ENCODE peak calls at places on chromosomes 3 and 15, in four cellular contexts. One of them, this sample, is unnamed.

GRCh38 chr3:109835958-109836357 is 498.6 kb upstream of the DPPA4 start:
- DNase-seq in NCI-H748 treated with DMSO at 0.1 percent for 48 hours: no peak
- DNase-seq in coronary artery: no peak
- DNase-seq in lower lobe of right lung: no peak
- DNase-seq in this sample: no peak

GRCh38 chr3:105752791-105753415 is 115.9 kb downstream of the CBLB start:
- DNase-seq in NCI-H748 treated with DMSO at 0.1 percent for 48 hours: no peak
- DNase-seq in coronary artery: no peak
- DNase-seq in lower lobe of right lung: no peak
- DNase-seq in this sample: peak

GRCh38 chr15:96344706-96345559 is 14.4 kb downstream of the NR2F2 start:
- DNase-seq in NCI-H748 treated with DMSO at 0.1 percent for 48 hours: no peak
- DNase-seq in lower lobe of right lung: no peak
- DNase-seq in coronary artery: peak
- DNase-seq in this sample: no peak

GRCh38 chr15:79948095-79948695 is 22.8 kb downstream of the BCL2A1 start:
- DNase-seq in NCI-H748 treated with DMSO at 0.1 percent for 48 hours: no peak
- DNase-seq in coronary artery: no peak
- DNase-seq in lower lobe of right lung: no peak
- DNase-seq in this sample: no peak

GRCh38 chr3:169558371-169558770 is 105.1 kb downstream of the MECOM start:
- DNase-seq in NCI-H748 treated with DMSO at 0.1 percent for 48 hours: no peak
- DNase-seq in lower lobe of right lung: no peak
- DNase-seq in coronary artery: no peak
- DNase-seq in this sample: no peak

GRCh38 chr3:150913174-150913922 is 8.1 kb upstream of the MINDY4B start:
- DNase-seq in lower lobe of right lung: no peak
- DNase-seq in coronary artery: no peak
- DNase-seq in NCI-H748 treated with DMSO at 0.1 percent for 48 hours: no peak
- DNase-seq in this sample: no peak

GRCh38 chr3:59914251-59914650 is 864.4 kb upstream of the CFAP20DC start:
- DNase-seq in lower lobe of right lung: no peak
- DNase-seq in NCI-H748 treated with DMSO at 0.1 percent for 48 hours: no peak
- DNase-seq in coronary artery: no peak
- DNase-seq in this sample: no peak

GRCh38 chr3:56921573-56922571 is 120.1 kb upstream of the ARHGEF3 start:
- DNase-seq in NCI-H748 treated with DMSO at 0.1 percent for 48 hours: no peak
- DNase-seq in lower lobe of right lung: no peak
- DNase-seq in coronary artery: no peak
- DNase-seq in this sample: peak

GRCh38 chr3:63193647-63194046 is 84.5 kb upstream of the SYNPR start:
- DNase-seq in coronary artery: no peak
- DNase-seq in NCI-H748 treated with DMSO at 0.1 percent for 48 hours: peak
- DNase-seq in lower lobe of right lung: no peak
- DNase-seq in this sample: no peak

GRCh38 chr3:45978348-45978747 is 17.3 kb downstream of the FYCO1 start:
- DNase-seq in NCI-H748 treated with DMSO at 0.1 percent for 48 hours: no peak
- DNase-seq in coronary artery: no peak
- DNase-seq in lower lobe of right lung: peak
- DNase-seq in this sample: peak

GRCh38 chr3:127488141-127488672 is 102.3 kb downstream of the TPRA1 start:
- DNase-seq in NCI-H748 treated with DMSO at 0.1 percent for 48 hours: no peak
- DNase-seq in coronary artery: no peak
- DNase-seq in lower lobe of right lung: no peak
- DNase-seq in this sample: peak

GRCh38 chr3:28836199-28836598 is 444.7 kb upstream of the RBMS3 start:
- DNase-seq in coronary artery: no peak
- DNase-seq in lower lobe of right lung: no peak
- DNase-seq in NCI-H748 treated with DMSO at 0.1 percent for 48 hours: no peak
- DNase-seq in this sample: no peak

GRCh38 chr15:92034227-92034626 is 180.7 kb downstream of the SLCO3A1 start:
- DNase-seq in coronary artery: no peak
- DNase-seq in NCI-H748 treated with DMSO at 0.1 percent for 48 hours: no peak
- DNase-seq in lower lobe of right lung: no peak
- DNase-seq in this sample: no peak

GRCh38 chr3:104941785-104942184 is 424.9 kb upstream of the ALCAM start:
- DNase-seq in coronary artery: no peak
- DNase-seq in NCI-H748 treated with DMSO at 0.1 percent for 48 hours: no peak
- DNase-seq in lower lobe of right lung: no peak
- DNase-seq in this sample: no peak

GRCh38 chr15:100903191-100903590 is 16.0 kb upstream of the LRRK1 start:
- DNase-seq in coronary artery: peak
- DNase-seq in lower lobe of right lung: no peak
- DNase-seq in NCI-H748 treated with DMSO at 0.1 percent for 48 hours: no peak
- DNase-seq in this sample: no peak

GRCh38 chr3:78204977-78205376 is 1165.1 kb downstream of the ROBO2 start:
- DNase-seq in lower lobe of right lung: no peak
- DNase-seq in NCI-H748 treated with DMSO at 0.1 percent for 48 hours: no peak
- DNase-seq in coronary artery: no peak
- DNase-seq in this sample: no peak

GRCh38 chr15:60583946-60584345 is 105.0 kb upstream of the ICE2 start:
- DNase-seq in coronary artery: no peak
- DNase-seq in NCI-H748 treated with DMSO at 0.1 percent for 48 hours: no peak
- DNase-seq in lower lobe of right lung: no peak
- DNase-seq in this sample: peak

GRCh38 chr3:42850263-42850662 is 25.4 kb downstream of the CYP8B1 start:
- DNase-seq in NCI-H748 treated with DMSO at 0.1 percent for 48 hours: no peak
- DNase-seq in lower lobe of right lung: no peak
- DNase-seq in coronary artery: no peak
- DNase-seq in this sample: no peak

GRCh38 chr3:46713898-46714552 is 3.6 kb downstream of the PRSS50 start:
- DNase-seq in lower lobe of right lung: no peak
- DNase-seq in coronary artery: peak
- DNase-seq in NCI-H748 treated with DMSO at 0.1 percent for 48 hours: no peak
- DNase-seq in this sample: no peak

GRCh38 chr15:77889009-77889806 is 188.3 kb downstream of the TBC1D2B start:
- DNase-seq in lower lobe of right lung: no peak
- DNase-seq in coronary artery: no peak
- DNase-seq in NCI-H748 treated with DMSO at 0.1 percent for 48 hours: no peak
- DNase-seq in this sample: no peak

GRCh38 chr3:120802916-120803315 is 60.4 kb downstream of the GTF2E1 start:
- DNase-seq in NCI-H748 treated with DMSO at 0.1 percent for 48 hours: no peak
- DNase-seq in coronary artery: no peak
- DNase-seq in lower lobe of right lung: no peak
- DNase-seq in this sample: no peak

This sample was measured in activated CD4-positive, alpha-beta memory T cell treated with anti-CD3 and anti-CD28 coated beads, Interleukin-2, amount 10 ng/mL, durations not matched to agents 7 days and 5 days.